ENCODE peak calls at places on chromosomes 1 and 21, in seven cellular contexts. I is NCI-H2029; E is body of pancreas; K is psoas muscle; V is nucleus accumbens; X is glutamatergic neuron; M is stimulated activated CD8-positive, alpha-beta memory T cell treated with anti-CD3 and anti-CD28 coated beads, Interleukin-7, amount 100 ng/mL, for 48 hours. T is an unnamed sample.

GRCh38 chr1:32877211-32878110 is 6.7 kb upstream of the FNDC5 start:
- DNase-seq in M (no peak), K (no peak), V (no peak), I (no peak), E (no peak), X (no peak), T (no peak)

GRCh38 chr1:17502326-17502778 is 37.1 kb upstream of the ARHGEF10L start:
- DNase-seq in M (peak), V (no peak), E (peak), I (peak), X (peak), K (peak), T (peak)

GRCh38 chr1:18725231-18725895 is 94.7 kb downstream of the PAX7 start:
- DNase-seq in M (no peak), V (no peak), K (no peak), E (no peak), I (no peak), X (peak), T (no peak)

GRCh38 chr1:54289939-54290233 is 89.9 kb downstream of the MRPL37 start:
- DNase-seq in E (no peak), M (no peak), K (no peak), V (no peak), I (no peak), X (no peak), T (no peak)

GRCh38 chr1:108016451-108016920 is 51.5 kb upstream of the VAV3 start:
- DNase-seq in K (no peak), X (no peak), V (no peak), I (no peak), M (peak), E (no peak), T (no peak)

GRCh38 chr1:201361652-201362504 is 15.6 kb downstream of the TNNT2 start:
- DNase-seq in I (peak), K (peak), E (peak), M (no peak), X (peak), V (no peak), T (no peak)

GRCh38 chr1:9281071-9281827 is 11.4 kb upstream of the SPSB1 start:
- DNase-seq in E (no peak), K (no peak), I (no peak), V (no peak), M (no peak), X (no peak), T (no peak)

GRCh38 chr1:234709473-234710279 is 99.7 kb upstream of the IRF2BP2 start:
- DNase-seq in X (no peak), M (no peak), K (no peak), E (no peak), I (peak), V (no peak), T (peak)

GRCh38 chr1:9280015-9280860 is 12.5 kb upstream of the SPSB1 start:
- DNase-seq in I (no peak), K (peak), X (peak), V (no peak), M (peak), E (no peak), T (no peak)

GRCh38 chr1:172832332-172832731 is 173.4 kb downstream of the FASLG start:
- DNase-seq in I (no peak), M (no peak), X (no peak), K (no peak), E (no peak), V (no peak), T (no peak)

GRCh38 chr1:65149391-65149729 is 1.4 kb downstream of the AK4 start:
- DNase-seq in M (no peak), X (no peak), I (no peak), E (no peak), K (no peak), V (no peak), T (no peak)

GRCh38 chr1:92705456-92705855 is 79.5 kb downstream of the EVI5 start:
- DNase-seq in M (no peak), I (no peak), K (no peak), E (no peak), X (no peak), V (no peak), T (no peak)

GRCh38 chr21:34915364-34915834 is 133.7 kb downstream of the RUNX1 start:
- DNase-seq in X (no peak), I (no peak), V (no peak), K (no peak), E (no peak), M (no peak), T (no peak)

GRCh38 chr1:112991721-112992120 is 35.7 kb upstream of the SLC16A1 start:
- DNase-seq in X (no peak), E (no peak), K (no peak), M (no peak), V (no peak), I (no peak), T (no peak)

GRCh38 chr1:243413431-243414151 is 157.8 kb downstream of the SDCCAG8 start:
- DNase-seq in M (no peak), K (no peak), I (no peak), V (no peak), E (no peak), X (no peak), T (no peak)

GRCh38 chr1:44237721-44238457 is 24.6 kb downstream of the DMAP1 start:
- DNase-seq in M (peak), I (no peak), V (peak), K (no peak), X (peak), E (peak), T (no peak)

GRCh38 chr1:20978413-20978812 is 191.3 kb upstream of the HP1BP3 start:
- DNase-seq in X (no peak), V (no peak), E (no peak), K (no peak), I (no peak), M (no peak), T (no peak)

GRCh38 chr1:240758296-240758695 is 146.3 kb upstream of the GREM2 start:
- DNase-seq in M (no peak), X (no peak), E (no peak), V (no peak), K (no peak), I (no peak), T (no peak)

GRCh38 chr1:115539061-115539460 is 102.7 kb upstream of the VANGL1 start:
- DNase-seq in K (peak), X (no peak), V (no peak), I (no peak), E (no peak), M (no peak), T (no peak)

GRCh38 chr1:50936321-50936720 is 23.7 kb downstream of the FAF1 start:
- DNase-seq in K (no peak), X (no peak), E (no peak), I (no peak), M (no peak), V (no peak), T (no peak)

GRCh38 chr1:35264035-35264434 is 4.5 kb upstream of the ZMYM4 start:
- DNase-seq in K (no peak), V (no peak), I (no peak), X (no peak), M (no peak), E (no peak), T (no peak)

GRCh38 chr1:22652881-22653316 is at the start of gene C1QB:
- DNase-seq in M (no peak), V (no peak), K (peak), I (no peak), X (no peak), E (peak), T (no peak)

GRCh38 chr1:114758251-114758832 is 558 bp upstream of the CSDE1 start:
- DNase-seq in V (no peak), E (no peak), M (no peak), X (no peak), I (no peak), K (no peak), T (no peak)

GRCh38 chr1:65418522-65419185 is 1.8 kb upstream of the LEPR start:
- DNase-seq in M (no peak), K (no peak), E (no peak), I (no peak), X (no peak), V (no peak), T (no peak)

GRCh38 chr1:243708210-243708609 is 141.8 kb downstream of the AKT3 start:
- DNase-seq in M (no peak), I (no peak), E (no peak), V (no peak), X (no peak), K (no peak), T (no peak)

GRCh38 chr1:243642936-243643335 is 207.1 kb downstream of the AKT3 start:
- DNase-seq in X (no peak), E (no peak), I (no peak), M (no peak), V (no peak), K (no peak), T (no peak)